ENCODE peak calls at places on chromosomes 13 and 19, in eight cellular contexts. One of them, this sample, is unnamed.

GRCh38 chr19:39014037-39014436 is 18.3 kb downstream of the FBXO27 start:
- DNase-seq in astrocyte of the spinal cord: no peak
- DNase-seq in activated CD8-positive, alpha-beta T cell treated with anti-CD3 and anti-CD28 coated beads for 36 hours: no peak
- DNase-seq in activated B cell treated with CpG ODN at 0.5 μM for 24 hours: no peak
- DNase-seq in GM12865: peak
- DNase-seq in PC-9: no peak
- DNase-seq in MCF 10A: no peak
- DNase-seq in neural progenitor cell: no peak
- DNase-seq in this sample: no peak

GRCh38 chr13:110819203-110820014 is 95.5 kb downstream of the ANKRD10 start:
- DNase-seq in astrocyte of the spinal cord: peak
- DNase-seq in activated CD8-positive, alpha-beta T cell treated with anti-CD3 and anti-CD28 coated beads for 36 hours: peak
- DNase-seq in PC-9: peak
- DNase-seq in activated B cell treated with CpG ODN at 0.5 μM for 24 hours: peak
- DNase-seq in MCF 10A: peak
- DNase-seq in GM12865: peak
- DNase-seq in neural progenitor cell: peak
- DNase-seq in this sample: peak

GRCh38 chr13:93307166-93307565 is 80.6 kb downstream of the GPC6 start:
- DNase-seq in PC-9: no peak
- DNase-seq in GM12865: no peak
- DNase-seq in neural progenitor cell: no peak
- DNase-seq in astrocyte of the spinal cord: no peak
- DNase-seq in MCF 10A: no peak
- DNase-seq in activated B cell treated with CpG ODN at 0.5 μM for 24 hours: no peak
- DNase-seq in activated CD8-positive, alpha-beta T cell treated with anti-CD3 and anti-CD28 coated beads for 36 hours: no peak
- DNase-seq in this sample: no peak

GRCh38 chr19:36605839-36606478 is 846 bp downstream of the ZNF382 start:
- DNase-seq in PC-9: no peak
- DNase-seq in activated B cell treated with CpG ODN at 0.5 μM for 24 hours: no peak
- DNase-seq in activated CD8-positive, alpha-beta T cell treated with anti-CD3 and anti-CD28 coated beads for 36 hours: no peak
- DNase-seq in GM12865: peak
- DNase-seq in astrocyte of the spinal cord: no peak
- DNase-seq in MCF 10A: no peak
- DNase-seq in neural progenitor cell: no peak
- DNase-seq in this sample: peak

GRCh38 chr13:83547043-83547442 is 335.2 kb downstream of the SLITRK1 start:
- DNase-seq in GM12865: no peak
- DNase-seq in activated CD8-positive, alpha-beta T cell treated with anti-CD3 and anti-CD28 coated beads for 36 hours: no peak
- DNase-seq in MCF 10A: no peak
- DNase-seq in neural progenitor cell: no peak
- DNase-seq in PC-9: no peak
- DNase-seq in activated B cell treated with CpG ODN at 0.5 μM for 24 hours: no peak
- DNase-seq in astrocyte of the spinal cord: no peak
- DNase-seq in this sample: no peak

GRCh38 chr19:11963566-11964355 is 1.1 kb upstream of the ZNF763 start:
- DNase-seq in astrocyte of the spinal cord: peak
- DNase-seq in PC-9: peak
- DNase-seq in activated B cell treated with CpG ODN at 0.5 μM for 24 hours: peak
- DNase-seq in GM12865: peak
- DNase-seq in MCF 10A: no peak
- DNase-seq in neural progenitor cell: peak
- DNase-seq in activated CD8-positive, alpha-beta T cell treated with anti-CD3 and anti-CD28 coated beads for 36 hours: peak
- DNase-seq in this sample: peak

GRCh38 chr19:11067356-11068113 is 21.7 kb upstream of the LDLR start:
- DNase-seq in neural progenitor cell: no peak
- DNase-seq in PC-9: no peak
- DNase-seq in activated B cell treated with CpG ODN at 0.5 μM for 24 hours: no peak
- DNase-seq in activated CD8-positive, alpha-beta T cell treated with anti-CD3 and anti-CD28 coated beads for 36 hours: no peak
- DNase-seq in astrocyte of the spinal cord: no peak
- DNase-seq in GM12865: no peak
- DNase-seq in MCF 10A: no peak
- DNase-seq in this sample: no peak

GRCh38 chr13:111397202-111397880 is 76.9 kb downstream of the TEX29 start:
- DNase-seq in neural progenitor cell: no peak
- DNase-seq in GM12865: no peak
- DNase-seq in PC-9: no peak
- DNase-seq in activated CD8-positive, alpha-beta T cell treated with anti-CD3 and anti-CD28 coated beads for 36 hours: no peak
- DNase-seq in MCF 10A: no peak
- DNase-seq in activated B cell treated with CpG ODN at 0.5 μM for 24 hours: no peak
- DNase-seq in astrocyte of the spinal cord: no peak
- DNase-seq in this sample: no peak

GRCh38 chr13:64633948-64634347 is 2596.2 kb downstream of the PCDH9 start:
- DNase-seq in activated B cell treated with CpG ODN at 0.5 μM for 24 hours: no peak
- DNase-seq in MCF 10A: no peak
- DNase-seq in astrocyte of the spinal cord: peak
- DNase-seq in neural progenitor cell: no peak
- DNase-seq in GM12865: no peak
- DNase-seq in activated CD8-positive, alpha-beta T cell treated with anti-CD3 and anti-CD28 coated beads for 36 hours: no peak
- DNase-seq in PC-9: no peak
- DNase-seq in this sample: no peak

GRCh38 chr13:105655046-105655445 is 880.4 kb downstream of the EFNB2 start:
- DNase-seq in MCF 10A: peak
- DNase-seq in activated CD8-positive, alpha-beta T cell treated with anti-CD3 and anti-CD28 coated beads for 36 hours: no peak
- DNase-seq in GM12865: no peak
- DNase-seq in astrocyte of the spinal cord: peak
- DNase-seq in PC-9: no peak
- DNase-seq in activated B cell treated with CpG ODN at 0.5 μM for 24 hours: no peak
- DNase-seq in neural progenitor cell: no peak
- DNase-seq in this sample: no peak

GRCh38 chr13:21683034-21683733 is 12.3 kb downstream of the FGF9 start:
- DNase-seq in activated B cell treated with CpG ODN at 0.5 μM for 24 hours: no peak
- DNase-seq in PC-9: no peak
- DNase-seq in neural progenitor cell: no peak
- DNase-seq in MCF 10A: peak
- DNase-seq in activated CD8-positive, alpha-beta T cell treated with anti-CD3 and anti-CD28 coated beads for 36 hours: no peak
- DNase-seq in GM12865: no peak
- DNase-seq in astrocyte of the spinal cord: peak
- DNase-seq in this sample: no peak

GRCh38 chr13:40653558-40654318 is 12.7 kb downstream of the FOXO1 start:
- DNase-seq in astrocyte of the spinal cord: no peak
- DNase-seq in PC-9: no peak
- DNase-seq in MCF 10A: no peak
- DNase-seq in GM12865: peak
- DNase-seq in neural progenitor cell: peak
- DNase-seq in activated B cell treated with CpG ODN at 0.5 μM for 24 hours: no peak
- DNase-seq in activated CD8-positive, alpha-beta T cell treated with anti-CD3 and anti-CD28 coated beads for 36 hours: peak
- DNase-seq in this sample: no peak

GRCh38 chr19:49395581-49396407 is 7.7 kb downstream of the KASH5 start:
- DNase-seq in neural progenitor cell: peak
- DNase-seq in astrocyte of the spinal cord: no peak
- DNase-seq in PC-9: no peak
- DNase-seq in MCF 10A: peak
- DNase-seq in activated B cell treated with CpG ODN at 0.5 μM for 24 hours: no peak
- DNase-seq in activated CD8-positive, alpha-beta T cell treated with anti-CD3 and anti-CD28 coated beads for 36 hours: no peak
- DNase-seq in GM12865: peak
- DNase-seq in this sample: no peak

GRCh38 chr13:28140433-28141125 is 2.2 kb downstream of the PAN3 start:
- DNase-seq in neural progenitor cell: peak
- DNase-seq in activated CD8-positive, alpha-beta T cell treated with anti-CD3 and anti-CD28 coated beads for 36 hours: no peak
- DNase-seq in PC-9: no peak
- DNase-seq in activated B cell treated with CpG ODN at 0.5 μM for 24 hours: no peak
- DNase-seq in GM12865: no peak
- DNase-seq in astrocyte of the spinal cord: no peak
- DNase-seq in MCF 10A: no peak
- DNase-seq in this sample: no peak

GRCh38 chr13:29859971-29860370 is 9.6 kb upstream of the UBL3 start:
- DNase-seq in GM12865: no peak
- DNase-seq in astrocyte of the spinal cord: peak
- DNase-seq in MCF 10A: peak
- DNase-seq in activated CD8-positive, alpha-beta T cell treated with anti-CD3 and anti-CD28 coated beads for 36 hours: no peak
- DNase-seq in PC-9: no peak
- DNase-seq in activated B cell treated with CpG ODN at 0.5 μM for 24 hours: no peak
- DNase-seq in neural progenitor cell: no peak
- DNase-seq in this sample: no peak

GRCh38 chr19:18733196-18733647 is 49.7 kb downstream of the CRTC1 start:
- DNase-seq in GM12865: no peak
- DNase-seq in MCF 10A: no peak
- DNase-seq in activated CD8-positive, alpha-beta T cell treated with anti-CD3 and anti-CD28 coated beads for 36 hours: no peak
- DNase-seq in neural progenitor cell: no peak
- DNase-seq in astrocyte of the spinal cord: peak
- DNase-seq in PC-9: no peak
- DNase-seq in activated B cell treated with CpG ODN at 0.5 μM for 24 hours: no peak
- DNase-seq in this sample: no peak

GRCh38 chr13:46614582-46614981 is 61.6 kb downstream of the LRCH1 start:
- DNase-seq in PC-9: no peak
- DNase-seq in activated CD8-positive, alpha-beta T cell treated with anti-CD3 and anti-CD28 coated beads for 36 hours: no peak
- DNase-seq in GM12865: no peak
- DNase-seq in astrocyte of the spinal cord: peak
- DNase-seq in activated B cell treated with CpG ODN at 0.5 μM for 24 hours: no peak
- DNase-seq in MCF 10A: peak
- DNase-seq in neural progenitor cell: no peak
- DNase-seq in this sample: no peak
- TF ChIP-seq CTCF in PC-9: no peak
- TF ChIP-seq CTCF in activated CD8-positive, alpha-beta T cell treated with anti-CD3 and anti-CD28 coated beads for 36 hours: no peak
- TF ChIP-seq CTCF in GM12865: no peak
- TF ChIP-seq CTCF in astrocyte of the spinal cord: peak
- TF ChIP-seq CTCF in activated B cell treated with CpG ODN at 0.5 μM for 24 hours: no peak
- TF ChIP-seq CTCF in MCF 10A: no peak
- TF ChIP-seq CTCF in neural progenitor cell: no peak
- TF ChIP-seq CTCF in this sample: no peak

GRCh38 chr13:58906329-58907007 is 1257.3 kb downstream of the DIAPH3 start:
- DNase-seq in PC-9: no peak
- DNase-seq in neural progenitor cell: no peak
- DNase-seq in activated CD8-positive, alpha-beta T cell treated with anti-CD3 and anti-CD28 coated beads for 36 hours: no peak
- DNase-seq in activated B cell treated with CpG ODN at 0.5 μM for 24 hours: no peak
- DNase-seq in astrocyte of the spinal cord: no peak
- DNase-seq in GM12865: no peak
- DNase-seq in MCF 10A: no peak
- DNase-seq in this sample: no peak

GRCh38 chr13:58908019-58908679 is 1255.6 kb downstream of the DIAPH3 start:
- DNase-seq in GM12865: no peak
- DNase-seq in MCF 10A: no peak
- DNase-seq in activated CD8-positive, alpha-beta T cell treated with anti-CD3 and anti-CD28 coated beads for 36 hours: no peak
- DNase-seq in PC-9: no peak
- DNase-seq in activated B cell treated with CpG ODN at 0.5 μM for 24 hours: no peak
- DNase-seq in astrocyte of the spinal cord: no peak
- DNase-seq in neural progenitor cell: no peak
- DNase-seq in this sample: no peak

DNA sequence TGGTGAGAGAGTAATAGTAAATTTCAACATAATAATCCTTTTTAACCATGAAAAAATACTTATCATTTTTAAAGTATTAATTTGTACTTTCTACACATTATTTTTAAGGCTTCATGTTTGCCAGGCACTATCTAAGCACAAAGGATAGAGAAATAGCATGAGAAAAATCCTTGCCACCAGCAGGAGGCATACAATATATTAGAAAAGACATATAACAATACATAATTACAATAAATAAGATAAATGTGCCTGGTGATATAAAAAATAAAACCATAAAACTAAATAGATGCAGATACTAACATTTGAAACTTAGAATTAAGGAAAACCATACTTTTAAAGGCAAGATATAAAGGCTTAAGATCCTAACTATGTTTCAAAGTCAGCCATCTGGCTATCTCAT is 1256.4 kb downstream of the DIAPH3 start:
- DNase-seq in PC-9: no peak
- DNase-seq in activated CD8-positive, alpha-beta T cell treated with anti-CD3 and anti-CD28 coated beads for 36 hours: no peak
- DNase-seq in astrocyte of the spinal cord: no peak
- DNase-seq in GM12865: no peak
- DNase-seq in neural progenitor cell: no peak
- DNase-seq in activated B cell treated with CpG ODN at 0.5 μM for 24 hours: no peak
- DNase-seq in MCF 10A: no peak
- DNase-seq in this sample: no peak
- TF ChIP-seq CTCF in PC-9: no peak
- TF ChIP-seq CTCF in activated CD8-positive, alpha-beta T cell treated with anti-CD3 and anti-CD28 coated beads for 36 hours: no peak
- TF ChIP-seq CTCF in astrocyte of the spinal cord: no peak
- TF ChIP-seq CTCF in GM12865: no peak
- TF ChIP-seq CTCF in neural progenitor cell: peak
- TF ChIP-seq CTCF in activated B cell treated with CpG ODN at 0.5 μM for 24 hours: no peak
- TF ChIP-seq CTCF in MCF 10A: no peak
- TF ChIP-seq CTCF in this sample: no peak

GRCh38 chr13:71219671-71220070 is 647.3 kb downstream of the DACH1 start:
- DNase-seq in astrocyte of the spinal cord: no peak
- DNase-seq in neural progenitor cell: no peak
- DNase-seq in activated B cell treated with CpG ODN at 0.5 μM for 24 hours: no peak
- DNase-seq in GM12865: no peak
- DNase-seq in PC-9: no peak
- DNase-seq in MCF 10A: no peak
- DNase-seq in activated CD8-positive, alpha-beta T cell treated with anti-CD3 and anti-CD28 coated beads for 36 hours: no peak
- DNase-seq in this sample: no peak

GRCh38 chr13:71213252-71213821 is 653.7 kb downstream of the DACH1 start:
- DNase-seq in activated B cell treated with CpG ODN at 0.5 μM for 24 hours: no peak
- DNase-seq in GM12865: peak
- DNase-seq in neural progenitor cell: no peak
- DNase-seq in MCF 10A: no peak
- DNase-seq in astrocyte of the spinal cord: no peak
- DNase-seq in PC-9: no peak
- DNase-seq in activated CD8-positive, alpha-beta T cell treated with anti-CD3 and anti-CD28 coated beads for 36 hours: no peak
- DNase-seq in this sample: no peak

GRCh38 chr13:71217827-71218226 is 649.2 kb downstream of the DACH1 start:
- DNase-seq in PC-9: no peak
- DNase-seq in neural progenitor cell: no peak
- DNase-seq in GM12865: no peak
- DNase-seq in astrocyte of the spinal cord: no peak
- DNase-seq in activated CD8-positive, alpha-beta T cell treated with anti-CD3 and anti-CD28 coated beads for 36 hours: no peak
- DNase-seq in MCF 10A: no peak
- DNase-seq in activated B cell treated with CpG ODN at 0.5 μM for 24 hours: no peak
- DNase-seq in this sample: no peak

DNA sequence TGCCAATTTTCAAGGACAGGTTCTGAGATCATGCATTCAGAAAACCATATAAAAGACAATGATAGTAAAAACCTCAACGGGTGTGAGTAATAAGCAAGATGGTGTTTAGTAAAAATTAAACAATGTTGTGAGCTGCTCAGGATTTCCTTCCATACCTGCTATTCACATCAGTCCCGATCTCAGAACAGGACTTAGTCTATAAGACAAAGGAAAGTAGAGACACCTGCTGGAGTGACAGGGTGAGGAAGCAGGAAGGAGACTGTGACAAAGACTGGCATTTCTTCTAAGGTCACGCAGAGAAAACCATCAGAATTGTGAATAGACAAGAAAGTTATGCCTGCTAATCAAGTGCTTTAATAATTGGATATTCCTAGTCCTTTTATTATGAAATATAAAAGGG is 648.0 kb downstream of the DACH1 start:
- DNase-seq in neural progenitor cell: peak
- DNase-seq in GM12865: peak
- DNase-seq in MCF 10A: peak
- DNase-seq in astrocyte of the spinal cord: no peak
- DNase-seq in activated CD8-positive, alpha-beta T cell treated with anti-CD3 and anti-CD28 coated beads for 36 hours: no peak
- DNase-seq in PC-9: no peak
- DNase-seq in activated B cell treated with CpG ODN at 0.5 μM for 24 hours: no peak
- DNase-seq in this sample: no peak
- TF ChIP-seq CTCF in neural progenitor cell: peak
- TF ChIP-seq CTCF in GM12865: peak
- TF ChIP-seq CTCF in MCF 10A: no peak
- TF ChIP-seq CTCF in astrocyte of the spinal cord: peak
- TF ChIP-seq CTCF in activated CD8-positive, alpha-beta T cell treated with anti-CD3 and anti-CD28 coated beads for 36 hours: no peak
- TF ChIP-seq CTCF in PC-9: no peak
- TF ChIP-seq CTCF in activated B cell treated with CpG ODN at 0.5 μM for 24 hours: no peak
- TF ChIP-seq CTCF in this sample: no peak

DNA sequence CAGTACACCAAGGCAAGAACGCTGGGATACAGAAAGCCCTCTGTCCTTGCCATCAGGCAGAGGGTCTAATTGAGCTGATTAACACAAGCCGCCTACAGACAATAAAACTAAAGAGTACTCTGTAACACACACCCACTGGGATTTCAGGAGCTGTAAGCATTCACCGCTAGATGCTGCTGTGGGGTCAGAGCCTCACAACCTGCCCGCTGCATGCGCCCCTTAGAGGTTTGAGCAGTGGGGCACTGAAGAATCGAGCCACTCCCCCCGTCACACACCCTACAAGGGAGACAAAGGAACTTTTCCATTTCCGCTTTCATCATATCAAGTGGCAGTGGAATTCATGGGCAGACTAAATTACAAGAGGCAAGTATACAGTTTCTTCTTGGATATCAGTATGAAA is 1080.6 kb downstream of the PCDH17 start:
- DNase-seq in PC-9: no peak
- DNase-seq in neural progenitor cell: peak
- DNase-seq in activated B cell treated with CpG ODN at 0.5 μM for 24 hours: no peak
- DNase-seq in astrocyte of the spinal cord: no peak
- DNase-seq in activated CD8-positive, alpha-beta T cell treated with anti-CD3 and anti-CD28 coated beads for 36 hours: no peak
- DNase-seq in MCF 10A: no peak
- DNase-seq in GM12865: peak
- DNase-seq in this sample: no peak
- TF ChIP-seq CTCF in PC-9: no peak
- TF ChIP-seq CTCF in neural progenitor cell: peak
- TF ChIP-seq CTCF in activated B cell treated with CpG ODN at 0.5 μM for 24 hours: no peak
- TF ChIP-seq CTCF in astrocyte of the spinal cord: no peak
- TF ChIP-seq CTCF in activated CD8-positive, alpha-beta T cell treated with anti-CD3 and anti-CD28 coated beads for 36 hours: no peak
- TF ChIP-seq CTCF in MCF 10A: no peak
- TF ChIP-seq CTCF in GM12865: peak
- TF ChIP-seq CTCF in this sample: no peak